ENCODE peak calls at places on chromosome 4, in nine cellular contexts. H, A, B, Y, X, S, L, C and K are unnamed samples.

GRCh38 chr4:61373901-61374611 is 173.9 kb downstream of the ADGRL3 start:
- DNase-seq in S (no peak), L (no peak), A (no peak), H (no peak), Y (no peak), X (no peak), C (no peak), B (no peak), K (no peak)

GRCh38 chr4:105139646-105140045 is 7.0 kb upstream of the TET2 start:
- DNase-seq in Y (no peak), C (no peak), H (no peak), A (no peak), S (no peak), L (no peak), X (no peak), B (no peak), K (no peak)

GRCh38 chr4:189436207-189436606 is 504.5 kb upstream of the FRG1 start:
- DNase-seq in H (no peak), A (no peak), B (no peak), L (peak), S (peak), Y (no peak), X (no peak), C (no peak), K (no peak)

GRCh38 chr4:123449780-123450179 is 53.2 kb downstream of the SPRY1 start:
- DNase-seq in B (no peak), X (peak), H (no peak), A (no peak), L (no peak), C (no peak), Y (no peak), S (no peak), K (no peak)

GRCh38 chr4:44725166-44725565 is 1.2 kb downstream of the GNPDA2 start:
- DNase-seq in S (no peak), H (no peak), C (no peak), A (no peak), Y (no peak), B (no peak), X (peak), L (no peak), K (no peak)

GRCh38 chr4:83115656-83116285 is 1.2 kb upstream of the PLAC8 start:
- DNase-seq in H (no peak), L (peak), S (no peak), Y (no peak), C (no peak), B (no peak), X (no peak), A (no peak), K (no peak)

GRCh38 chr4:38119663-38120374 is 159.6 kb downstream of the PTTG2 start:
- DNase-seq in H (no peak), C (no peak), S (no peak), B (no peak), L (no peak), A (no peak), Y (peak), X (no peak), K (no peak)

GRCh38 chr4:70788733-70789132 is 51.0 kb downstream of the GRSF1 start:
- DNase-seq in C (no peak), B (no peak), L (no peak), X (no peak), A (no peak), H (no peak), Y (no peak), S (no peak), K (no peak)

GRCh38 chr4:93751410-93751809 is 77.1 kb upstream of the ATOH1 start:
- DNase-seq in X (no peak), L (no peak), A (no peak), C (no peak), B (no peak), H (peak), S (no peak), Y (no peak), K (no peak)

GRCh38 chr4:2402053-2402452 is 16.4 kb downstream of the ZFYVE28 start:
- DNase-seq in L (peak), B (peak), X (no peak), S (no peak), A (peak), C (no peak), H (peak), Y (peak), K (no peak)

GRCh38 chr4:141347738-141348524 is 127.2 kb downstream of the ZNF330 start:
- DNase-seq in B (no peak), H (no peak), X (no peak), S (no peak), A (no peak), L (no peak), C (no peak), Y (no peak), K (no peak)

GRCh38 chr4:141912831-141913230 is 276.4 kb downstream of the IL15 start:
- DNase-seq in H (no peak), L (no peak), C (no peak), B (no peak), A (no peak), X (no peak), S (no peak), Y (no peak), K (no peak)

GRCh38 chr4:81914623-81915022 is 442.9 kb upstream of the RASGEF1B start:
- DNase-seq in H (no peak), C (no peak), B (no peak), S (no peak), X (peak), Y (no peak), L (no peak), A (no peak), K (no peak)

GRCh38 chr4:81919238-81919637 is 447.5 kb upstream of the RASGEF1B start:
- DNase-seq in S (peak), H (no peak), C (no peak), A (no peak), Y (no peak), B (no peak), X (peak), L (peak), K (no peak)

GRCh38 chr4:81915430-81915829 is 443.7 kb upstream of the RASGEF1B start:
- DNase-seq in H (no peak), C (no peak), B (no peak), L (no peak), S (no peak), A (no peak), X (no peak), Y (no peak), K (no peak)

GRCh38 chr4:81912420-81912819 is 440.7 kb upstream of the RASGEF1B start:
- DNase-seq in X (no peak), B (no peak), H (no peak), A (no peak), L (no peak), C (no peak), S (no peak), Y (no peak), K (no peak)

GRCh38 chr4:81913427-81913878 is 441.7 kb upstream of the RASGEF1B start:
- DNase-seq in S (peak), B (peak), C (peak), A (no peak), H (no peak), Y (peak), X (peak), L (peak), K (peak)
- TF ChIP-seq CTCF in S (peak), B (peak), C (peak), A (peak), H (peak), Y (peak), X (peak), L (peak), K (peak)

DNA sequence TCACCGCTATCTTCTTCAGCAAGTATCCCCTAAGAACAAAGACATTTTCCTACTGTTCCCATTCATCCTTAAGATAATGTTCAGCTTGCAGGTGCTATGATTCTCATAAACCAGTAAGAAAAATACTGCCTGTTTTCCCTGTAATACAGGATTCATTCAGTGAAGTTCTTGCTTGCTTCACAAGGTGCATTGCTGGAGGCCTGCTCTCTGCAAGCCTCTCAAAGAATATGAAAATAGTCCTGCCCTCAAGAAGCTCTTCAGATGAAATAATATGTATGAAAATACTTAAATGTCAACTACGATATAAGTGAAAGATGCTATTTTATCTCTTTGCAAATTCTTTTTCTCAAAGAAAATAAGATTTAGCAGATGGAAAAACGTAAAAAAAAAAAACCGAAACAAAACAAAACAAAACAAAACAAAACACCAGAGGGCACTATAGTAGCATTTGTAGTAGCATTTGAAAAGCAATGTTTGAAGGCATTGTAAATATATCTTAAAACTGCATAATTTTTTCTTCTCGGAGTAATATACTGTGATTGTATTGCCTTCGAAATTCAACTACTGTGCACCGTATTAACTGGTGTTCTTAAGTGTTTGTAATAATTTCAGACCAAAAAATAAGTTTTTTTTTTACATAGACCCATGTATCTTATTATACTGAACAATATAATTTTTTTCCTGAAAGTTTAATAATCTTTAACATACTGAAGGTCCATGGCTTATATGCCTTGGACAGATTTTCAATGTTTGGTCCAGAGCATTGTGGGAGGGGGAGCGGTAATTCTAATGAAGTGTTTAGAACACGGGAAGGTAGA is 26.0 kb downstream of the ADH4 start:
- DNase-seq in H (no peak), Y (no peak), S (no peak), A (no peak), B (no peak), X (peak), C (no peak), L (peak), K (no peak)
- TF ChIP-seq CTCF in H (peak), Y (peak), S (peak), A (no peak), B (no peak), X (no peak), C (no peak), L (no peak), K (peak)

GRCh38 chr4:129614581-129614980 is 518.6 kb downstream of the C4orf33 start:
- DNase-seq in C (no peak), S (no peak), A (no peak), L (no peak), H (no peak), B (no peak), X (no peak), Y (no peak), K (no peak)
- TF ChIP-seq CTCF in C (no peak), S (no peak), A (no peak), L (no peak), H (no peak), B (no peak), X (no peak), Y (no peak), K (no peak)

DNA sequence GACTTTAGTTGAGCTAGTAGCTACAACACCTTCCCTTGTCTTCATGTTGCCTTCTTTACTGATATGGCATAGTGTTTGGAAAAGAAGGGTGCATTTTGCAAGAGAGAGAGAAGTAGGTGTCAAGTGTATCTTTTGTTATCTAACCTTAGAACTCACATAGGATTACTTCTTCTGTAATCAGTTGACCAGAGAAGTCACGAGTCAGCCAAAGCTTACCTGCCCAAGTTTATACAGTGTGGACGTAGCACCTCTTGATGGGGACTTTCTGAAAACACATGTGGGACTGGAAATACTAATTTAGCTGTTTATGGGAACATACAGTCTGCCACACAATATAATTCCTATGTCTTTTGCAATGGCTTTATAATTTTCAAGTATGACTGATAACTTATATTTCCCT is 56.0 kb downstream of the UGT8 start:
- DNase-seq in S (no peak), A (no peak), X (no peak), C (no peak), H (no peak), B (no peak), Y (no peak), L (no peak), K (no peak)
- TF ChIP-seq CTCF in S (no peak), A (no peak), X (no peak), C (no peak), H (no peak), B (no peak), Y (no peak), L (peak), K (no peak)

GRCh38 chr4:53617101-53617680 is 25.9 kb upstream of the LNX1 start:
- DNase-seq in Y (no peak), S (no peak), L (no peak), A (no peak), X (no peak), H (no peak), B (no peak), C (no peak), K (no peak)

GRCh38 chr4:53619431-53619830 is 28.1 kb upstream of the LNX1 start:
- DNase-seq in B (no peak), H (no peak), X (no peak), L (no peak), A (no peak), C (no peak), S (no peak), Y (no peak), K (no peak)

GRCh38 chr4:53618321-53618720 is 27.0 kb upstream of the LNX1 start:
- DNase-seq in H (no peak), X (no peak), B (no peak), C (no peak), S (no peak), Y (no peak), L (no peak), A (no peak), K (no peak)

GRCh38 chr4:53622739-53623151 is 31.5 kb upstream of the LNX1 start:
- DNase-seq in Y (no peak), H (no peak), S (no peak), B (no peak), X (no peak), L (no peak), C (no peak), A (no peak), K (no peak)

DNA sequence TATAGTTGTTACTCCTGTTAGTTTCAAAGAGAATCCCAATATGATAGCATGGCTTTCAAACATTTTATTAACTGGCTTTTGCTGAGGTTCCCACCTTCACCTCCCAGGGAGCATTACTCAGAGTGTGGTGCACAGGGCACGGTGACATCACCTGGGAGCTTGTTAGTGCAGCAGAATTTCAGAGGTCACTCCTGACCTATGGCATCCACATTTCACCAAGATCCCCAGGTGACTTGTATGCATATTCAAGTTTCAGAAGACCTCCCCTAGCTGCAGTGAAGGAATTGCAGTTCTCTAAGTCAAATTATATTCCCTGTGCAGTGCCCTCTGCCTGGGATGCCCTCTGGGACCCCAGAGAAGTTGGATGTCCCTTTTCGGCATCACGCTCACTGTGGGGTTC is 29.7 kb upstream of the LNX1 start:
- DNase-seq in C (no peak), S (no peak), Y (no peak), H (no peak), A (no peak), X (no peak), B (no peak), L (peak), K (no peak)
- TF ChIP-seq CTCF in C (no peak), S (no peak), Y (no peak), H (no peak), A (no peak), X (no peak), B (no peak), L (peak), K (no peak)

DNA sequence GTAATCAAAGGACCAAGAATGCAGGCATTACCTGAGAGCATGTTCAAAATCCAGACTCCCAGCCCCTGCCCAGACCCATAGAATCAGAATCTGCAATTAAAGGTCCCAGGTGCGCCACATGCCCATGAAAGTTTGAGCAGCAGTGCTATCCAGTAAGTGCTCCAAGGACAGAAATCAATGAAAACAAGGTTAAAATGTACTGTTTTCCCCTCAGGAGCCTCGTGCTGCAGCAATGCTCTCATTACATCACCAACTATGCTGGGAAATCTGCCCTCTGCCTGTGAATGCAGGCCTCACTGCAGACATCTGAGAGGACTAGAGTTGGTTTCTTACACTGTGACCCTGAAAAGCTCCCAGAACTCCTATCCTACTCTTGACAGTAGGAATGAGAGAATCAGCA is 21.1 kb downstream of the ANXA5 start:
- DNase-seq in L (peak), B (no peak), H (no peak), C (no peak), Y (no peak), A (no peak), X (no peak), S (no peak), K (no peak)
- TF ChIP-seq CTCF in L (peak), B (no peak), H (no peak), C (no peak), Y (no peak), A (no peak), X (no peak), S (no peak), K (no peak)

GRCh38 chr4:87188063-87188462 is 32.4 kb downstream of the KLHL8 start:
- DNase-seq in B (no peak), H (no peak), L (no peak), S (no peak), A (no peak), Y (no peak), X (no peak), C (no peak), K (no peak)
- TF ChIP-seq CTCF in B (no peak), H (no peak), L (no peak), S (no peak), A (no peak), Y (no peak), X (no peak), C (no peak), K (no peak)